ENCODE peak calls at places on chromosomes 16 and 17, in eight cellular contexts. B is AG04449, C is colonic mucosa, E is mammary epithelial cell, X is tibial artery, W is fibroblast of lung, G is MM.1S, U is fibroblast of pulmonary artery. D is an unnamed sample.

GRCh38 chr17:2137342-2138098 is 82.6 kb downstream of the HIC1 start:
- DNase-seq in U (peak), W (peak), C (no peak), G (peak), X (no peak), B (no peak), E (no peak), D (no peak)

GRCh38 chr16:23255000-23255399 is 47.1 kb upstream of the SCNN1B start:
- DNase-seq in C (no peak), B (no peak), U (no peak), E (no peak), G (no peak), W (no peak), X (no peak), D (no peak)

GRCh38 chr16:74297296-74297665 is 667 bp downstream of the PSMD7 start:
- DNase-seq in E (peak), B (no peak), W (peak), C (peak), G (peak), X (no peak), U (peak), D (no peak)

GRCh38 chr16:67110136-67110847 is 551 bp downstream of the PHAF1 start:
- DNase-seq in W (no peak), B (no peak), G (no peak), C (peak), X (peak), E (no peak), U (no peak), D (no peak)

GRCh38 chr16:10949424-10949970 is 5.1 kb downstream of the CLEC16A start:
- DNase-seq in E (no peak), W (no peak), C (no peak), G (no peak), U (peak), B (no peak), X (no peak), D (no peak)

GRCh38 chr16:7051586-7052349 is 280.9 kb upstream of the RBFOX1 start:
- DNase-seq in C (no peak), G (no peak), W (no peak), X (no peak), U (no peak), E (no peak), B (no peak), D (no peak)

GRCh38 chr17:10739341-10739905 is 9.6 kb upstream of the TMEM220 start:
- DNase-seq in E (no peak), W (no peak), B (no peak), U (no peak), C (no peak), G (no peak), X (no peak), D (no peak)

GRCh38 chr16:24178496-24178895 is 77.6 kb upstream of the CACNG3 start:
- DNase-seq in B (no peak), X (no peak), U (no peak), C (no peak), W (no peak), E (no peak), G (no peak), D (no peak)

GRCh38 chr17:55577011-55577586 is 65.8 kb upstream of the SMIM36 start:
- DNase-seq in W (peak), B (no peak), G (peak), C (peak), E (peak), U (peak), X (no peak), D (peak)

GRCh38 chr16:72961115-72961832 is 86.7 kb downstream of the ZFHX3 start:
- DNase-seq in U (no peak), B (no peak), G (no peak), W (peak), C (no peak), E (no peak), X (peak), D (no peak)

GRCh38 chr16:10616744-10617640 is 36.6 kb upstream of the EMP2 start:
- DNase-seq in E (peak), B (no peak), U (peak), G (no peak), X (no peak), W (peak), C (peak), D (peak)

GRCh38 chr17:60599220-60599619 is 773 bp upstream of the PPM1D start:
- DNase-seq in C (no peak), U (no peak), B (no peak), G (no peak), X (no peak), W (no peak), E (no peak), D (no peak)

GRCh38 chr17:40038882-40039513 is 15.2 kb downstream of the MED24 start:
- DNase-seq in E (peak), B (peak), G (no peak), X (peak), U (peak), C (no peak), W (peak), D (peak)

GRCh38 chr16:85465328-85466307 is 147.5 kb upstream of the GSE1 start:
- DNase-seq in G (no peak), E (peak), W (peak), U (peak), C (no peak), X (no peak), B (no peak), D (peak)

GRCh38 chr17:50062323-50063243 is 6.7 kb downstream of the ITGA3 start:
- DNase-seq in C (peak), G (no peak), X (peak), B (peak), E (peak), U (peak), W (peak), D (peak)

GRCh38 chr16:9151597-9151996 is 60.2 kb downstream of the HAPSTR1 start:
- DNase-seq in X (no peak), B (no peak), U (peak), E (no peak), W (peak), C (no peak), G (peak), D (no peak)

GRCh38 chr17:66755101-66755943 is 79.6 kb upstream of the CACNG5 start:
- DNase-seq in C (no peak), W (no peak), E (peak), X (peak), U (no peak), B (no peak), G (no peak), D (no peak)

GRCh38 chr17:67390646-67391480 is 13.8 kb downstream of the PITPNC1 start:
- DNase-seq in E (peak), X (peak), G (no peak), B (peak), W (peak), C (no peak), U (peak), D (no peak)

GRCh38 chr17:49922095-49922494 is 46.9 kb upstream of the DLX4 start:
- DNase-seq in X (no peak), E (no peak), U (no peak), G (no peak), B (no peak), W (no peak), C (no peak), D (no peak)

GRCh38 chr16:20853076-20853597 is 46.8 kb downstream of the REXO5 start:
- DNase-seq in B (no peak), G (no peak), U (peak), W (no peak), C (no peak), X (no peak), E (no peak), D (no peak)

GRCh38 chr17:18224428-18225120 is 861 bp upstream of the LLGL1 start:
- DNase-seq in B (no peak), G (no peak), W (peak), U (peak), X (peak), E (no peak), C (no peak), D (peak)

GRCh38 chr16:31460582-31461002 is 1.3 kb downstream of the ARMC5 start:
- DNase-seq in X (peak), W (peak), C (no peak), U (peak), G (peak), E (peak), B (no peak), D (no peak)

GRCh38 chr17:67223924-67224323 is 21.1 kb downstream of the HELZ start:
- DNase-seq in B (no peak), X (no peak), C (no peak), E (no peak), U (no peak), G (no peak), W (no peak), D (no peak)

GRCh38 chr17:51610155-51610554 is 349.8 kb downstream of the UTP18 start:
- DNase-seq in U (no peak), W (no peak), E (no peak), B (no peak), X (no peak), G (peak), C (no peak), D (no peak)

GRCh38 chr17:2362881-2363280 is 25.6 kb downstream of the SGSM2 start:
- DNase-seq in C (no peak), U (no peak), B (no peak), G (no peak), X (no peak), W (no peak), E (no peak), D (no peak)

GRCh38 chr17:1298616-1299015 is 19.2 kb downstream of the TRARG1 start:
- DNase-seq in W (no peak), C (no peak), U (no peak), X (no peak), B (no peak), E (no peak), G (no peak), D (no peak)

GRCh38 chr17:33888455-33888854 is 366.6 kb upstream of the CCL2 start:
- DNase-seq in E (no peak), G (no peak), U (no peak), C (no peak), X (no peak), W (no peak), B (no peak), D (no peak)

GRCh38 chr17:15885770-15886169 is 59.2 kb upstream of the ADORA2B start:
- DNase-seq in E (peak), G (no peak), B (no peak), W (no peak), X (no peak), C (no peak), U (peak), D (no peak)

GRCh38 chr17:15884731-15885130 is 60.2 kb upstream of the ADORA2B start:
- DNase-seq in C (no peak), G (no peak), W (peak), X (no peak), E (peak), U (peak), B (no peak), D (no peak)

GRCh38 chr17:15883617-15884111 is 61.3 kb upstream of the ADORA2B start:
- DNase-seq in E (peak), X (no peak), W (peak), C (no peak), U (peak), G (no peak), B (peak), D (no peak)

GRCh38 chr17:15882777-15883176 is 62.2 kb upstream of the ADORA2B start:
- DNase-seq in U (no peak), C (no peak), X (no peak), W (no peak), G (no peak), B (no peak), E (no peak), D (no peak)

GRCh38 chr17:15882058-15882720 is 62.7 kb upstream of the ADORA2B start:
- DNase-seq in E (no peak), C (no peak), G (no peak), W (no peak), B (no peak), U (no peak), X (no peak), D (no peak)
- TF ChIP-seq CTCF in E (no peak), C (no peak), G (no peak), W (no peak), B (no peak), U (no peak), X (no peak), D (no peak)

GRCh38 chr16:71350821-71351557 is 7.5 kb upstream of the CALB2 start:
- DNase-seq in B (no peak), X (no peak), E (no peak), W (no peak), G (no peak), U (no peak), C (no peak), D (no peak)

GRCh38 chr16:71353736-71354135 is 4.8 kb upstream of the CALB2 start:
- DNase-seq in E (no peak), X (no peak), C (no peak), W (no peak), U (no peak), G (no peak), B (no peak), D (no peak)

GRCh38 chr16:71352963-71353460 is 5.5 kb upstream of the CALB2 start:
- DNase-seq in G (no peak), E (no peak), C (no peak), X (no peak), U (no peak), W (no peak), B (no peak), D (no peak)

GRCh38 chr16:71351558-71351901 is 7.0 kb upstream of the CALB2 start:
- DNase-seq in E (no peak), X (no peak), W (no peak), B (no peak), U (no peak), G (no peak), C (no peak), D (no peak)

GRCh38 chr16:71352466-71352865 is 6.1 kb upstream of the CALB2 start:
- DNase-seq in W (no peak), U (no peak), E (no peak), C (no peak), X (no peak), G (no peak), B (no peak), D (no peak)
- TF ChIP-seq CTCF in W (no peak), U (no peak), E (no peak), C (no peak), X (no peak), G (no peak), B (no peak), D (no peak)

GRCh38 chr16:88869673-88869980 is 3.2 kb upstream of the PABPN1L start:
- DNase-seq in U (no peak), W (peak), B (no peak), X (no peak), C (no peak), E (no peak), G (no peak), D (peak)

GRCh38 chr16:88871349-88871702 is 4.9 kb upstream of the PABPN1L start:
- DNase-seq in G (no peak), W (no peak), X (no peak), B (no peak), U (no peak), C (no peak), E (no peak), D (no peak)

GRCh38 chr16:88868974-88869672 is 2.7 kb upstream of the PABPN1L start:
- DNase-seq in W (no peak), C (no peak), X (no peak), B (no peak), E (no peak), G (no peak), U (no peak), D (no peak)

GRCh38 chr16:88871730-88872416 is 5.4 kb upstream of the PABPN1L start:
- DNase-seq in G (no peak), E (no peak), B (no peak), X (no peak), U (no peak), C (no peak), W (no peak), D (no peak)

DNA sequence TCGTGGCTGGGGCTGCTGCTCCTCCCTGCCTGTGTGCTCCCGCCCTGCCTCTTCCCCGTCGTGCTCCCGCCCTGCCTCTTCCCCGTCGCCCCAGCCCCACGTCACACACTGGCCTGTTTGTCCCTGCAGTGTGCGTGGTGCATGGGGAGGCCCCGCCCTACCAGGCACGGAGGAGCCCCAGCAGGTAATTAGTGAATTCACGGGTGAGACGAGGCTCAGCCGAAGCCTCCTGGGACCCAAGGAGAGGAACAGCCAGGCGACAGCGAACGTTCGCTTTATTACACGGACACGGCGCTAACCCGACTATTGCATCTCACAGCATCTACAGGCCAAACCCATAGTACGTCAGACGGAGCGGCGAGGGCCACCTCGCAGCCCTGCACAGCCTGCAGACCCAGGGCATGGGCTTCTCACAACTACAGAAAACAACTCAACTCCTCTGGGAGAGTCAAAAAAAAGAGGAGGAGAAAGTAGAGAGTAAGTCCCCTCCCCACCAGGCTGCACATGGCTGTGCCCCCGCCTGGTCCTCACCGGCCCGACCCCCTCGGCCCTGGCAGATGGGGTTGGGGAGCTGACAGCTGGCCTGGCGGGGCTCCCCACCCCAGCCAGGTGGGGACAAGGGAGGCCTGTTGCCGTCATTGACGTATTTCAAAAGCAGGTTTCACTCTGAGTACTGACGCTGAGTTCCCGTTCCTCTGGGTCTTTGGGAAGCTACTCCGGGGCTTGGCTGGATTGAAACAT is 4.3 kb upstream of the PABPN1L start:
- DNase-seq in G (no peak), E (no peak), W (no peak), B (no peak), C (no peak), U (no peak), X (no peak), D (no peak)
- TF ChIP-seq CTCF in G (no peak), E (no peak), W (no peak), B (no peak), C (no peak), U (no peak), X (no peak), D (no peak)

DNA sequence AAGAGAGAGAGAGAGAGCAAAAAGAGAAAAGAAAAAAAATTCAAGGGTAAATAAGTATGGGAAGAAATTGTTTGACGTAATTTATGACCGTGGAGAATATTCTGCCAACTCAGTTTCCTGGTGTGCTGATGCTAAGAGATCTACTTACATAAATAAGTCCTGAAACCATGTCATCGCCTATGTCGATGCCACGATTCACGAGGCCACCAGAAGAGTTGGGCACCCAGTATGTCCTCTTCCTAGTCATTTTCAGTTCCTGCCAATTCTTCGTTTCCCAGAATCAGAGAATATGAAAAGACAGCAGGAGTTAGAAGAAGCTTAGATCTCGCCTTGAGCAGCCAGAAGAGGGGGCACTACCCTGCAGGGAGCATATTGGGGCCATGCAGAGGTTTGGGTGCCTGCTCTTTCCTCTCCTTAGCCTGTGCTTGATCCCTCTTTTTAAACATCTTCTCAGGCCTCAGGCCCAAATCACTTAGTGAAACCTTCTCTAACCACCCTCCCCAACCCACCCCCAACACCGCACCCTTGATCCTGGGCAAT is 12.4 kb upstream of the LONP2 start:
- DNase-seq in E (peak), G (peak), C (peak), X (no peak), U (peak), W (peak), B (peak), D (peak)
- TF ChIP-seq CTCF in E (peak), G (peak), C (peak), X (peak), U (peak), W (peak), B (peak), D (no peak)

GRCh38 chr17:73186283-73186682 is 6.6 kb upstream of the COG1 start:
- DNase-seq in B (no peak), G (no peak), X (peak), U (no peak), C (no peak), W (no peak), E (no peak), D (no peak)
- TF ChIP-seq CTCF in B (no peak), G (no peak), X (no peak), U (no peak), C (no peak), W (no peak), E (no peak), D (no peak)

GRCh38 chr16:59412275-59412841 is 678.2 kb upstream of the GOT2 start:
- DNase-seq in E (peak), U (no peak), X (no peak), W (peak), G (peak), C (no peak), B (no peak), D (no peak)
- TF ChIP-seq CTCF in E (peak), U (no peak), X (no peak), W (peak), G (no peak), C (no peak), B (peak), D (no peak)

GRCh38 chr17:31019004-31019403 is 48.2 kb downstream of the RNF135 start:
- DNase-seq in E (no peak), U (no peak), X (no peak), C (no peak), G (no peak), W (no peak), B (no peak), D (no peak)

GRCh38 chr17:31008374-31009035 is 37.7 kb downstream of the RNF135 start:
- DNase-seq in B (no peak), W (peak), C (peak), E (peak), G (peak), U (peak), X (peak), D (peak)

GRCh38 chr17:31015639-31016038 is 44.8 kb downstream of the RNF135 start:
- DNase-seq in W (no peak), G (no peak), B (no peak), X (no peak), C (no peak), U (peak), E (no peak), D (no peak)

GRCh38 chr17:31013844-31014243 is 43.0 kb downstream of the RNF135 start:
- DNase-seq in C (no peak), B (no peak), U (no peak), X (no peak), W (no peak), E (no peak), G (no peak), D (no peak)
- TF ChIP-seq CTCF in C (no peak), B (no peak), U (no peak), X (no peak), W (no peak), E (no peak), G (no peak), D (no peak)

DNA sequence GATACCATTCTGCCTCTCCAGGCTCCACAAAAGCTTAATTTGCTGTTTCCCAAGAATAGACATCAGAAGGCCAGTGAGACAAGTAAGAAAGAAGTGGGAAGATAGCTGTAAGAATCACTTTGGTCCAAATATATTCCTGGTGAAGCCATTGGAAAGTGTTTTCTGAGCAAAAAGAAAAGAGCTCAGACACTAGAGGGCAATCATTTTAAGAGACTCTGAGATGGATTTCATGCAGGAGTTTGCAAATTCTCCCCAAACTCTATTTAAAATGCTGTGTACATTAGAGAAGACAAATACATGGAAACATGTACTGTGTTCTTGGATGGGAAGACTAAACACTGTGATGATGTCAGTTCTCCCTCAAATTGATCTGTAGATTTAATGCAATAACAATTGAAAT is 8.0 kb upstream of the SLC6A2 start:
- DNase-seq in U (no peak), G (no peak), E (no peak), X (no peak), B (no peak), W (no peak), C (no peak), D (no peak)
- TF ChIP-seq CTCF in U (no peak), G (no peak), E (no peak), X (no peak), B (no peak), W (peak), C (no peak), D (no peak)